ENCODE peak calls at places on chromosome X, in nine cellular contexts. U, T, I, C, E, O, J, K and R are unnamed samples.

GRCh38 chrX:110284159-110284558 is 33.7 kb downstream of the AMMECR1 start:
- DNase-seq in C (no peak), U (peak; percentile 83), O (no peak), E (no peak), J (no peak), K (no peak), I (peak; percentile 52), T (no peak), R (no peak)

GRCh38 chrX:25295466-25295865 is 279.7 kb upstream of the ARX start:
- DNase-seq in U (no peak), O (no peak), K (no peak), T (no peak), I (no peak), J (no peak), C (no peak), E (no peak), R (no peak)

GRCh38 chrX:120999413-120999812 is 13.9 kb upstream of the CT47A1 start:
- DNase-seq in T (no peak), K (no peak), I (no peak), C (no peak), O (no peak), E (no peak), U (no peak), J (no peak), R (no peak)

GRCh38 chrX:40145001-40145631 is 47.4 kb upstream of the BCOR start:
- DNase-seq in J (no peak), U (peak; percentile 21), E (no peak), K (no peak), C (no peak), I (no peak), O (no peak), T (no peak), R (no peak)

GRCh38 chrX:19889582-19890342 is 2.4 kb upstream of the SH3KBP1 start:
- DNase-seq in I (peak; percentile 61), T (no peak), U (peak; percentile 72), E (peak; percentile 47), K (no peak), O (peak; percentile 17), J (peak; percentile 64), C (peak; percentile 63), R (no peak)

GRCh38 chrX:48911407-48912182 is at the start of gene SLC35A2:
- DNase-seq in J (peak; percentile 89), U (peak; percentile 84), C (peak; percentile 86), E (peak; percentile 85), O (peak; percentile 82), K (peak; percentile 47), T (peak; percentile 87), I (no peak), R (peak; percentile 84)

GRCh38 chrX:125378205-125378604 is 58.5 kb downstream of the TEX13C start:
- DNase-seq in E (no peak), O (no peak), U (peak; percentile 74), T (no peak), K (no peak), I (no peak), C (no peak), J (no peak), R (no peak)

GRCh38 chrX:39996561-39996960 is 101.2 kb downstream of the BCOR start:
- DNase-seq in K (no peak), E (no peak), O (no peak), T (no peak), I (no peak), J (no peak), U (no peak), C (no peak), R (no peak)

GRCh38 chrX:39336709-39337294 is 535.5 kb downstream of the MID1IP1 start:
- DNase-seq in C (no peak), J (no peak), U (no peak), I (no peak), O (no peak), E (peak; percentile 85), T (no peak), K (no peak), R (no peak)

GRCh38 chrX:39149761-39150160 is 348.5 kb downstream of the MID1IP1 start:
- DNase-seq in O (peak; percentile 35), U (peak; percentile 64), I (no peak), K (no peak), E (peak; percentile 19), J (peak; percentile 87), T (peak; percentile 18), C (peak; percentile 73), R (peak; percentile 52)